ENCODE peak calls at places on chromosomes 16 and 17, in nine cellular contexts. F, V, S, T, Y, E, K, U and P are unnamed samples. For H3K36me3, the result is how much of the 10 kb centered on the place peaks cover.

GRCh38 chr16:61820398-61820797 is 215.8 kb downstream of the CDH8 start:
- DNase-seq in F (no peak), T (no peak), K (no peak), V (peak), S (no peak), Y (no peak), E (no peak), U (no peak), P (no peak)

GRCh38 chr17:40550608-40551007 is 14.7 kb downstream of the CCR7 start:
- DNase-seq in T (no peak), V (peak), U (peak), E (peak), Y (no peak), K (peak), F (no peak), S (peak), P (peak)

GRCh38 chr17:43740541-43740940 is 18.1 kb downstream of the SOST start:
- DNase-seq in S (no peak), Y (no peak), U (no peak), T (no peak), V (peak), F (no peak), K (no peak), E (no peak), P (peak)

GRCh38 chr16:49022351-49022963 is 259.2 kb downstream of the CBLN1 start:
- DNase-seq in S (no peak), T (no peak), Y (no peak), K (no peak), E (no peak), F (no peak), V (no peak), U (no peak), P (peak)

GRCh38 chr16:72876221-72876620 is 171.7 kb downstream of the ZFHX3 start:
- DNase-seq in K (peak), T (no peak), V (peak), S (no peak), U (no peak), F (no peak), Y (no peak), E (peak), P (peak)

GRCh38 chr16:88713568-88714419 is 7.5 kb downstream of the CTU2 start:
- DNase-seq in U (no peak), Y (no peak), E (no peak), F (no peak), K (no peak), T (no peak), V (no peak), S (no peak), P (peak)

GRCh38 chr17:56011406-56012131 is 141.7 kb upstream of the ANKFN1 start:
- DNase-seq in E (no peak), F (no peak), K (no peak), U (no peak), S (no peak), V (no peak), Y (no peak), T (no peak), P (no peak)

GRCh38 chr17:1555618-1556471 is 6.7 kb downstream of the PITPNA start:
- DNase-seq in S (no peak), K (peak), V (no peak), U (no peak), Y (no peak), F (no peak), T (peak), E (no peak), P (no peak)

GRCh38 chr17:7555320-7555948 is 3.1 kb upstream of the TNFSF13 start:
- DNase-seq in F (no peak), S (no peak), V (no peak), U (no peak), T (no peak), E (no peak), K (no peak), Y (no peak), P (no peak)

GRCh38 chr17:27199948-27200347 is 94.0 kb upstream of the WSB1 start:
- DNase-seq in S (no peak), T (no peak), E (no peak), F (no peak), U (no peak), Y (no peak), V (no peak), K (no peak), P (no peak)

GRCh38 chr16:19884611-19885455 is at the start of gene GPRC5B:
- DNase-seq in S (peak), E (no peak), T (peak), F (peak), U (peak), K (peak), V (peak), Y (no peak), P (peak)

GRCh38 chr17:65629234-65629690 is 67.8 kb upstream of the AXIN2 start:
- DNase-seq in U (no peak), S (no peak), F (no peak), K (no peak), E (no peak), Y (no peak), V (peak), T (no peak), P (no peak)

GRCh38 chr16:25065899-25066298 is 45.6 kb upstream of the LCMT1 start:
- DNase-seq in V (no peak), T (peak), U (no peak), K (no peak), S (peak), Y (no peak), F (no peak), E (no peak), P (no peak)

GRCh38 chr16:31880322-31880979 is 6.8 kb downstream of the ZNF267 start:
- DNase-seq in K (no peak), V (peak), U (peak), F (no peak), S (no peak), E (no peak), T (peak), Y (no peak), P (peak)

GRCh38 chr17:71099003-71099710 is 929.8 kb downstream of the KCNJ2 start:
- DNase-seq in Y (no peak), F (no peak), E (no peak), S (no peak), V (no peak), K (no peak), T (no peak), U (no peak), P (no peak)

GRCh38 chr17:16027708-16028584 is 28.3 kb downstream of the TTC19 start:
- DNase-seq in E (no peak), S (no peak), K (no peak), V (peak), F (no peak), U (peak), Y (peak), T (peak), P (peak)

GRCh38 chr17:43471801-43472200 is 12.0 kb upstream of the DHX8 start:
- DNase-seq in S (no peak), U (no peak), K (no peak), Y (no peak), T (no peak), E (no peak), V (peak), F (no peak), P (no peak)

GRCh38 chr16:12896562-12896961 is 4.8 kb upstream of the SHISA9 start:
- DNase-seq in Y (peak), V (peak), E (no peak), U (no peak), S (no peak), K (no peak), F (peak), T (peak), P (no peak)

GRCh38 chr17:58232707-58233156 is 5.7 kb upstream of the LPO start:
- DNase-seq in K (no peak), E (no peak), F (no peak), Y (no peak), V (peak), U (no peak), S (no peak), T (no peak), P (peak)

GRCh38 chr17:58402047-58402446 is 15.3 kb downstream of the RNF43 start:
- DNase-seq in S (no peak), T (no peak), E (no peak), F (no peak), U (no peak), Y (peak), K (no peak), V (peak), P (no peak)

GRCh38 chr17:79075433-79075805 is 795 bp downstream of the ENGASE start:
- DNase-seq in S (no peak), U (no peak), K (no peak), E (no peak), F (no peak), V (no peak), Y (no peak), T (peak), P (no peak)

GRCh38 chr17:68462381-68463210 is 5.3 kb upstream of the WIPI1 start:
- DNase-seq in T (peak), E (peak), U (peak), Y (peak), V (peak), F (peak), K (peak), S (peak), P (peak)

GRCh38 chr16:79970551-79971236 is 370.2 kb upstream of the MAF start:
- DNase-seq in S (no peak), Y (no peak), K (peak), E (no peak), T (no peak), F (no peak), V (peak), U (peak), P (no peak)

GRCh38 chr17:40019140-40019991 is 4.1 kb downstream of the CSF3 start:
- DNase-seq in S (no peak), F (no peak), E (no peak), Y (no peak), T (no peak), K (no peak), U (no peak), V (peak), P (no peak)

GRCh38 chr17:81119223-81120148 is 45.8 kb upstream of the PVALEF start:
- DNase-seq in F (peak), E (peak), U (peak), V (peak), K (peak), T (peak), Y (peak), S (peak), P (peak)

GRCh38 chr16:27568077-27568476 is 18.1 kb downstream of the KATNIP start:
- DNase-seq in T (no peak), E (no peak), U (no peak), S (no peak), V (no peak), K (no peak), F (no peak), Y (no peak), P (no peak)

GRCh38 chr16:84795338-84796053 is 24.3 kb upstream of the CRISPLD2 start:
- DNase-seq in T (no peak), S (no peak), U (peak), V (peak), K (peak), F (no peak), Y (no peak), E (peak), P (no peak)

GRCh38 chr16:49483651-49484451 is 110.2 kb downstream of the C16orf78 start:
- DNase-seq in E (peak), T (no peak), F (no peak), S (no peak), K (no peak), U (no peak), Y (no peak), V (no peak), P (no peak)

GRCh38 chr16:84735846-84736586 is 36.2 kb downstream of the USP10 start:
- DNase-seq in T (peak), U (peak), K (peak), F (no peak), V (no peak), S (no peak), Y (no peak), E (no peak), P (no peak)

GRCh38 chr17:58531661-58532554 is 17.5 kb upstream of the MTMR4 start:
- DNase-seq in T (peak), S (peak), Y (no peak), E (peak), U (peak), V (peak), F (peak), K (peak), P (peak)

GRCh38 chr17:81336930-81337325 is 41.8 kb upstream of the SLC38A10 start:
- DNase-seq in S (no peak), U (no peak), Y (no peak), V (no peak), K (peak), E (no peak), T (no peak), F (no peak), P (no peak)

GRCh38 chr17:73099504-73099903 is 7.0 kb upstream of the SLC39A11 start:
- DNase-seq in S (no peak), U (no peak), T (no peak), F (no peak), K (no peak), E (no peak), V (no peak), Y (no peak), P (no peak)

GRCh38 chr16:58198022-58198683 is at the start of gene CSNK2A2:
- DNase-seq in U (peak), V (peak), K (peak), S (peak), F (peak), T (peak), E (peak), Y (peak), P (peak)

GRCh38 chr17:75077490-75078096 is 10.2 kb upstream of the SLC16A5 start:
- DNase-seq in Y (no peak), E (peak), S (peak), F (no peak), U (peak), T (peak), K (peak), V (no peak), P (no peak)

GRCh38 chr16:66588981-66589713 is 9.9 kb downstream of the CMTM2 start:
- DNase-seq in T (peak), E (no peak), U (no peak), K (peak), Y (no peak), F (no peak), V (no peak), S (no peak), P (peak)

GRCh38 chr16:66585477-66586239 is 6.4 kb downstream of the CMTM2 start:
- DNase-seq in Y (no peak), E (no peak), S (no peak), F (no peak), T (no peak), K (no peak), U (no peak), V (no peak), P (no peak)

GRCh38 chr16:66590322-66590721 is 11.1 kb downstream of the CMTM2 start:
- DNase-seq in E (no peak), Y (no peak), K (no peak), F (no peak), U (no peak), T (no peak), S (no peak), V (no peak), P (no peak)

GRCh38 chr16:66591018-66591417 is 11.8 kb downstream of the CMTM2 start:
- DNase-seq in E (no peak), U (no peak), K (no peak), V (no peak), T (no peak), S (no peak), Y (no peak), F (no peak), P (no peak)

GRCh38 chr16:66587881-66588600 is 8.8 kb downstream of the CMTM2 start:
- DNase-seq in S (no peak), K (no peak), V (no peak), T (no peak), E (no peak), U (no peak), Y (no peak), F (no peak), P (no peak)
- H3K4me3 ChIP-seq in S (no peak), K (no peak), V (no peak), T (no peak), E (no peak), U (no peak), Y (no peak), F (no peak), P (no peak)

GRCh38 chr17:2695243-2695960 is 16.2 kb downstream of the CLUH start:
- DNase-seq in V (no peak), K (no peak), Y (no peak), S (peak), E (peak), U (no peak), T (no peak), F (no peak), P (no peak)

GRCh38 chr17:2692781-2693135 is 18.8 kb downstream of the CLUH start:
- DNase-seq in E (no peak), T (no peak), Y (no peak), K (peak), S (no peak), U (peak), V (no peak), F (no peak), P (no peak)

GRCh38 chr17:2691965-2692780 is 19.4 kb downstream of the CLUH start:
- DNase-seq in T (no peak), U (no peak), V (no peak), E (peak), Y (no peak), S (no peak), F (no peak), K (no peak), P (no peak)

GRCh38 chr17:2694381-2695242 is 17.0 kb downstream of the CLUH start:
- DNase-seq in E (no peak), T (no peak), V (no peak), Y (no peak), S (peak), K (peak), U (no peak), F (no peak), P (no peak)

DNA sequence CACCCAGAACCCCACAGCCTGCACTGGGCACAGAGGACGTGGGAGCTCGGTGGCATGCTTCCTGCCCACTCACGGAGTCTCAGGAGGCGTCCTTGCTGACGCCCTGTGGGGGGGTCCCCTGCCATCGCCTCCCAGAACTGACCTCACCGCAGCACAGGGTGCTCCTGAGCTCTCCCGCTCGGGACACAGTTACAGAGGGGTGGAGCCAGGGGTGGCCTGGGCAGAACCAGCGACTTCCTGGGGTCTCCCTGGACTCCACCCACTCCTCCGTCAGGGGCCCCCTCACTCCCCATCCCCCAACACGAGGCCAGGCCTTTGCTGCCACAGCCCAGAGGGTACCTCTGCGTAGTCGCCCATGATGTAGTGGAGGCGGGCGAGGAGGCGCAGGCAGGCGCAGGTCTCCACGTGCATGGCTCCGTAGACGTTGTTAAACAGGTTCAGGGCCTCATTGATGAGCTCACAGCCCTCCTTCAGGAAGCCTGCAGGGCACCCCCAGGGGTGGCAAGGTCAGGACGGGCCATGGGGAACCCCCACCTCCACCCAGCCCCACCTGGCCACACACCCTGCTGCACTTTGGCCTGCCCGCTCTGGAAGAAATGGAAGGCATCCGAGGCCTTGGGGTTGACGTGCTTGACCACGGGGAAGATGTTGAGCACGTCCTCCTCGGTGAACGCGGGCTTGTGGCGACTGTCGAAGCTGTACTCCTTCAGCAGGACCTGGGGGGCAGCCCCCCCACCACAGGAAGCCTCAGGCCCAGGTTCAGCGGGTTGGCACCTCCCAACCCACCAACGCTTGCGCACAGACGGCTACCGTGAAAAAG is 17.8 kb downstream of the CLUH start:
- DNase-seq in Y (no peak), K (peak), V (no peak), S (no peak), U (peak), T (peak), E (peak), F (no peak), P (no peak)
- H3K36me3 ChIP-seq in Y (under half), K (half or more), V (under half), S (under half), U (under half), T (under half), E (half or more), F (under half), P (under half)

GRCh38 chr17:67150826-67151225 is 94.2 kb downstream of the HELZ start:
- DNase-seq in S (no peak), T (peak), K (no peak), Y (no peak), E (no peak), F (no peak), V (no peak), U (no peak), P (no peak)
- H3K4me3 ChIP-seq in S (no peak), T (no peak), K (no peak), Y (no peak), E (no peak), F (no peak), V (no peak), U (no peak), P (no peak)

GRCh38 chr17:17153071-17153470 is 53.1 kb downstream of the PLD6 start:
- DNase-seq in F (no peak), K (no peak), Y (no peak), E (no peak), T (no peak), S (no peak), V (no peak), U (no peak), P (no peak)

GRCh38 chr17:17153709-17154108 is 52.4 kb downstream of the PLD6 start:
- DNase-seq in E (no peak), F (no peak), K (no peak), V (no peak), T (no peak), U (no peak), Y (no peak), S (no peak), P (no peak)

GRCh38 chr17:17155568-17155967 is 50.6 kb downstream of the PLD6 start:
- DNase-seq in S (no peak), T (no peak), K (no peak), Y (no peak), V (no peak), U (no peak), E (no peak), F (no peak), P (peak)

GRCh38 chr17:17154981-17155380 is 51.2 kb downstream of the PLD6 start:
- DNase-seq in Y (no peak), U (no peak), K (no peak), S (no peak), V (no peak), T (no peak), F (no peak), E (no peak), P (no peak)

GRCh38 chr17:17154556-17154955 is 51.6 kb downstream of the PLD6 start:
- DNase-seq in K (no peak), F (no peak), T (no peak), S (no peak), E (no peak), V (no peak), U (no peak), Y (no peak), P (no peak)
- H3K36me3 ChIP-seq in K (half or more), F (half or more), T (under half), S (under half), E (half or more), V (under half), U (under half), Y (under half), P (under half)

GRCh38 chr17:37746617-37747016 is 1.8 kb upstream of the HNF1B start:
- DNase-seq in T (no peak), Y (no peak), K (no peak), S (no peak), U (no peak), E (no peak), V (no peak), F (no peak), P (no peak)
- H3K4me3 ChIP-seq in T (peak), Y (no peak), K (no peak), S (peak), U (no peak), E (no peak), V (no peak), F (no peak), P (no peak)

GRCh38 chr16:15729152-15729551 is 79.1 kb downstream of the NDE1 start:
- DNase-seq in F (no peak), S (no peak), T (no peak), E (no peak), Y (no peak), V (no peak), U (no peak), K (no peak), P (no peak)
- H3K36me3 ChIP-seq in F (under half), S (under half), T (under half), E (half or more), Y (under half), V (under half), U (under half), K (under half), P (under half)

DNA sequence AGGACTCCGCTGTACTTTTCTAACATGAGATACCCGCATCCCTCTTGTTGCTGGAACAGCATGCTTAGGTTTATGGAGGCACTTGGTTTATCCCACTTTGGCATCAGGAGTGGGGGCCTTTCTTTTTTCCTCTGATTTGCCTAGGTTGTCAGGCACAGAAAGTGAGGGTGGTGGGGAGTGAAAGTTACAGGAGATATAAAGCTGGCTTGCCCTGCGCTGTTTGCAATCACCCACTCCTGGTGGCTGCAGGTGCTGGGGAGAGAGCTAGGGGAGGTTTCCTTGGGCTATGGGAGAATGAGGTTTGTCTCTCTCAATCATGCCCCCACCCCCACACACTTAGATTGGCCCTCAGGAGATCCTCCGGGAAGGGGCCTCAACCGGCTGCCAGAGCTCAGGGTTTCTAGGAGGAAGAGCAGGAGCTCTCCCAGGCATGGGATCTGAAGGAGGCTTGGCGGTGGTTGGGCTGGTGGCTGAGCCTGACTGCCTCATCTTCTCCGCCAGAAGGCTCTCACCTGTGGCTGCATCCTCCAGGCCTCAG is 1.4 kb downstream of the WSCD1 start:
- DNase-seq in Y (no peak), T (no peak), S (no peak), K (no peak), F (no peak), V (no peak), E (no peak), U (no peak), P (no peak)
- H3K4me3 ChIP-seq in Y (no peak), T (peak), S (no peak), K (no peak), F (peak), V (peak), E (peak), U (no peak), P (no peak)

GRCh38 chr17:4538236-4539002 is 16.8 kb downstream of the MYBBP1A start:
- DNase-seq in K (peak), E (no peak), S (no peak), U (no peak), T (no peak), V (no peak), Y (no peak), F (no peak), P (no peak)
- H3K36me3 ChIP-seq in K (under half), E (under half), S (under half), U (under half), T (under half), V (under half), Y (under half), F (under half), P (under half)